ENCODE peak calls at places on chromosomes 2 and 18, in four cellular contexts. J is RWPE1, W is IMR-90, H is foreskin fibroblast. U is an unnamed sample.

GRCh38 chr2:167264380-167264779 is 376.1 kb downstream of the XIRP2 start:
- DNase-seq in J (no peak), H (peak), W (no peak), U (no peak)

GRCh38 chr2:134129900-134130537 is 123.9 kb upstream of the MGAT5 start:
- DNase-seq in J (no peak), W (no peak), H (no peak), U (no peak)

GRCh38 chr2:159549234-159549633 is 67.1 kb downstream of the BAZ2B start:
- DNase-seq in J (no peak), W (peak), H (no peak), U (no peak)

GRCh38 chr2:62998949-62999348 is 51.7 kb upstream of the OTX1 start:
- DNase-seq in W (peak), H (peak), J (peak), U (no peak)

GRCh38 chr2:226798422-226799210 is 1.0 kb downstream of the IRS1 start:
- DNase-seq in J (peak), H (peak), W (peak), U (no peak)

GRCh38 chr2:194822657-194823056 is 834.4 kb upstream of the SLC39A10 start:
- DNase-seq in J (peak), W (no peak), H (no peak), U (no peak)

GRCh38 chr18:21949326-21950015 is 208.9 kb downstream of the MIB1 start:
- DNase-seq in H (no peak), J (no peak), W (no peak), U (no peak)

GRCh38 chr2:182713611-182714010 is 2.4 kb upstream of the DNAJC10 start:
- DNase-seq in W (no peak), J (no peak), H (no peak), U (no peak)

GRCh38 chr2:45793998-45794720 is 142.7 kb downstream of the PRKCE start:
- DNase-seq in H (no peak), J (no peak), W (peak), U (no peak)

GRCh38 chr2:48016620-48017019 is 110.3 kb upstream of the FBXO11 start:
- DNase-seq in J (peak), W (no peak), H (no peak), U (no peak)

GRCh38 chr2:238240761-238241711 is 1.2 kb upstream of the HES6 start:
- DNase-seq in H (peak), J (peak), W (no peak), U (peak)

GRCh38 chr18:5892772-5893431 is 2.4 kb downstream of the TMEM200C start:
- DNase-seq in W (peak), J (no peak), H (no peak), U (no peak)

GRCh38 chr18:13217971-13218375 is 587 bp upstream of the LDLRAD4 start:
- DNase-seq in H (peak), W (no peak), J (no peak), U (no peak)

GRCh38 chr2:99481941-99482340 is 7.9 kb downstream of the REV1 start:
- DNase-seq in W (no peak), J (no peak), H (peak), U (no peak)

GRCh38 chr18:37889963-37890362 is 324.4 kb upstream of the CELF4 start:
- DNase-seq in H (no peak), W (no peak), J (no peak), U (no peak)

GRCh38 chr2:95333888-95334338 is 36.8 kb downstream of the KCNIP3 start:
- DNase-seq in J (peak), H (peak), W (peak), U (no peak)

GRCh38 chr2:20062615-20063545 is 11.5 kb upstream of the LAPTM4A start:
- DNase-seq in W (peak), H (peak), J (no peak), U (no peak)

GRCh38 chr2:149313512-149313972 is 16.8 kb upstream of the LYPD6 start:
- DNase-seq in H (peak), W (peak), J (peak), U (no peak)

GRCh38 chr18:49934457-49934856 is 121.1 kb upstream of the ACAA2 start:
- DNase-seq in H (peak), J (no peak), W (peak), U (no peak)

GRCh38 chr2:5699963-5700362 is 7.8 kb downstream of the SOX11 start:
- DNase-seq in J (no peak), H (no peak), W (no peak), U (no peak)

GRCh38 chr2:95310651-95311050 is 13.5 kb downstream of the KCNIP3 start:
- DNase-seq in H (no peak), W (no peak), J (no peak), U (no peak)

GRCh38 chr2:44972771-44973535 is 31.5 kb downstream of the SIX3 start:
- DNase-seq in J (no peak), W (no peak), H (no peak), U (no peak)

GRCh38 chr18:49028801-49029506 is 78.2 kb upstream of the SMAD7 start:
- DNase-seq in W (no peak), J (no peak), H (no peak), U (no peak)

GRCh38 chr2:226892729-226893128 is 56.9 kb downstream of the RHBDD1 start:
- DNase-seq in H (peak), W (peak), J (no peak), U (no peak)

GRCh38 chr2:231355802-231356473 is 39.6 kb upstream of the B3GNT7 start:
- DNase-seq in J (no peak), H (no peak), W (no peak), U (no peak)

GRCh38 chr2:201270293-201271001 is 10.1 kb downstream of the CASP8 start:
- DNase-seq in J (no peak), H (no peak), W (no peak), U (no peak)
- TF ChIP-seq CTCF in J (no peak), H (no peak), W (no peak), U (no peak)

DNA sequence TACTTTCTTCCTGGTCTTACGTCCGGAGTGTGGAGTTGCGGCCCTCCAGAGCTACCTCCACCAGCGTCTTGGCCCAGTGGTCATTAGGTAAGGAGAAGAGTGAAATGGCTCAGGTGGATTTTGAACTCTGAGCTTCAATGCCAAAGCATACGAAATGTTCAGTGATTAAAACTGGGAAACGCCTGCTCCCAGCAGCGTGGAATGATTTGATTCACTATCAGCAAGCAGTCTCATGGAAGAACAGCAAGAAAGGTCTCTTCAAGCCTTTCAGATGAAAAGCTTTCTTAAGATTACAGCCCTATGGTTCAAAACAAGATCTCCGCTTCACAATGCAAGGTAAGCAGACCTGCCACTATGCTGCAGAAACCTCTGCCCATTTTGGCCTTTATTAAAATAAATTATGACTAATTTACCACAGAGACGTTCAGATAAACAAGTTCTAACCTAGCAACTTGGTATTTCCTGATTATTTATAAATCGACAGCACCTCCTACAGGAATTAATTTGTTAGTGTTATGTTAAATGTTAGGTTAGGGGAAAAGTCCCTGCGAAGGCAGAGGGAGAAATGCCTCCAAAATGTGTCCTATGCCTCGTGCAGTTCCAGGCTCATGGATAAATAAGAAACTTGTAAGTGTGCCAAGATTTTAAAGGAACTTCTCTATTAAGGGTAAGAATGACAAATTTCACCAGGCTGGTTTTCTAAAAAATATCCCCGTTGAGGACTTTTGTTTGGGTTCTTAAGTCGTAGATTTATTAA is 10.1 kb downstream of the SP9 start:
- DNase-seq in J (no peak), H (peak), W (peak), U (no peak)
- TF ChIP-seq CTCF in J (peak), H (no peak), W (peak), U (peak)

GRCh38 chr2:210663574-210663973 is 107.2 kb downstream of the CPS1 start:
- DNase-seq in H (peak), W (peak), J (peak), U (no peak)
- TF ChIP-seq CTCF in H (no peak), W (peak), J (no peak), U (no peak)

GRCh38 chr2:85669549-85669948 is 1.6 kb upstream of the SFTPB start:
- DNase-seq in H (no peak), W (no peak), J (no peak), U (no peak)

GRCh38 chr2:85667561-85668008 is 414 bp downstream of the SFTPB start:
- DNase-seq in W (no peak), J (no peak), H (no peak), U (no peak)

GRCh38 chr2:85666937-85667336 is 1.1 kb downstream of the SFTPB start:
- DNase-seq in W (no peak), J (no peak), H (no peak), U (no peak)

GRCh38 chr2:85668009-85668856 is at the start of gene SFTPB:
- DNase-seq in H (peak), W (peak), J (no peak), U (no peak)

GRCh38 chr2:85668857-85669142 is 801 bp upstream of the SFTPB start:
- DNase-seq in W (no peak), H (no peak), J (no peak), U (no peak)
- TF ChIP-seq CTCF in W (no peak), H (no peak), J (no peak), U (no peak)

DNA sequence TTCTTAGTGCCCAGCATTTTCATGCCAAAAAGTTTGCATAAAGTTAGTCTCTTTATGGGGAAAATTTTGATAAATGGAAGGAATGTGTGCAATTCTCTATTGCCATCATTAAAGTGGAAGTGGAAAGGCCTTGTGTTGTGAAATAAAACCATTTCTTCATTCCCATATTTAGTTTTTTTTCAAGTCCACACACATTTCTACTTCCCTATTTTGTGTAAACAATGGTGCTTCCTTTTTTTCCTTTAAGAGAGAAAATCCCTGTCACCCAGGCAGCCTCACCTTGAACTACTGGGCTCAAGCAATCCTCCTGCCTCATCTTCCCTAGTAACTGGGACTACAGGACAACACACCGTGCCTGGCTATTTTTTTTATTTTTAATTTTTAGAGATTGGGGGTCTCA is 42.2 kb upstream of the NCOA1 start:
- DNase-seq in W (no peak), J (no peak), H (no peak), U (no peak)
- TF ChIP-seq CTCF in W (no peak), J (no peak), H (no peak), U (no peak)

GRCh38 chr2:43024515-43024962 is 201.9 kb downstream of the ZFP36L2 start:
- DNase-seq in H (peak), W (peak), J (peak), U (no peak)
- TF ChIP-seq CTCF in H (peak), W (peak), J (peak), U (no peak)

GRCh38 chr2:38523728-38524437 is 78.8 kb downstream of the HNRNPLL start:
- DNase-seq in J (no peak), H (no peak), W (no peak), U (no peak)
- TF ChIP-seq CTCF in J (no peak), H (peak), W (no peak), U (no peak)